ENCODE peak calls at places on chromosomes 7 and 10, in nine cellular contexts. X is GM23248, B is hepatocyte, Q is MM.1S, W is neural progenitor cell, I is PC-3, K is mammary epithelial cell, C is H9, N is astrocyte. E is an unnamed sample.

GRCh38 chr7:68107256-68107655 is 1110.6 kb downstream of the TYW1 start:
- DNase-seq in N (peak; percentile 59), I (no peak), W (no peak), X (no peak), B (no peak), K (no peak), Q (no peak), C (no peak), E (no peak)

GRCh38 chr7:101235050-101235449 is 2.6 kb downstream of the CLDN15 start:
- DNase-seq in W (peak; percentile 32), C (peak; percentile 69), Q (no peak), I (no peak), K (no peak), X (peak; percentile 23), N (no peak), B (no peak), E (peak; percentile 68)

GRCh38 chr7:134788191-134788590 is 8.8 kb downstream of the CALD1 start:
- DNase-seq in B (no peak), C (no peak), K (no peak), I (no peak), Q (no peak), W (no peak), X (no peak), N (no peak), E (peak; percentile 30)

GRCh38 chr10:124012583-124012982 is 80.8 kb downstream of the CHST15 start:
- DNase-seq in X (no peak), N (no peak), I (no peak), B (no peak), K (no peak), Q (no peak), W (no peak), C (no peak), E (peak; percentile 65)

GRCh38 chr10:3969876-3970666 is 185.1 kb upstream of the KLF6 start:
- DNase-seq in Q (no peak), X (no peak), N (no peak), B (no peak), W (no peak), I (peak; percentile 52), K (peak; percentile 37), C (no peak), E (no peak)

GRCh38 chr7:139541600-139542307 is 18.3 kb downstream of the CLEC2L start:
- DNase-seq in X (no peak), I (no peak), C (peak; percentile 59), B (no peak), N (no peak), Q (no peak), W (peak; percentile 78), K (no peak), E (peak; percentile 9)

GRCh38 chr7:126839624-126840023 is 413.1 kb downstream of the GRM8 start:
- DNase-seq in I (no peak), W (no peak), B (no peak), Q (no peak), X (no peak), N (no peak), C (no peak), K (no peak), E (no peak)

GRCh38 chr10:43053825-43054224 is 23.0 kb upstream of the RET start:
- DNase-seq in B (no peak), I (no peak), C (no peak), X (no peak), N (no peak), W (no peak), K (no peak), Q (no peak), E (no peak)

GRCh38 chr10:108784534-108784933 is 1138.8 kb downstream of the XPNPEP1 start:
- DNase-seq in C (no peak), Q (no peak), X (no peak), W (no peak), I (no peak), B (no peak), N (no peak), K (no peak), E (no peak)

GRCh38 chr7:132407764-132408163 is 168.5 kb downstream of the PLXNA4 start:
- DNase-seq in K (no peak), Q (no peak), C (no peak), X (no peak), W (no peak), N (no peak), B (no peak), I (no peak), E (no peak)

GRCh38 chr7:79291498-79291865 is 162.0 kb downstream of the MAGI2 start:
- DNase-seq in X (no peak), I (peak; percentile 33), K (peak; percentile 47), B (no peak), C (no peak), W (no peak), Q (no peak), N (no peak), E (no peak)

GRCh38 chr7:143303733-143304132 is 12.2 kb upstream of the CLCN1 start:
- DNase-seq in N (no peak), X (no peak), I (no peak), B (no peak), Q (no peak), K (peak; percentile 60), W (no peak), C (no peak), E (no peak)

GRCh38 chr7:102728-103127 is 89.6 kb upstream of the FAM20C start:
- DNase-seq in W (no peak), C (no peak), K (no peak), N (no peak), X (peak; percentile 39), B (no peak), Q (no peak), I (no peak), E (no peak)

GRCh38 chr7:20005081-20005480 is 212.1 kb downstream of the MACC1 start:
- DNase-seq in N (no peak), K (no peak), Q (no peak), C (no peak), X (no peak), I (no peak), B (no peak), W (no peak), E (no peak)

GRCh38 chr7:21771906-21772610 is 173.6 kb downstream of the CDCA7L start:
- DNase-seq in C (peak; percentile 64), X (peak; percentile 3), Q (peak; percentile 22), I (no peak), N (no peak), W (peak; percentile 84), K (peak; percentile 28), B (no peak), E (no peak)

GRCh38 chr7:129896568-129897382 is 56.0 kb downstream of the UBE2H start:
- DNase-seq in X (peak; percentile 66), K (peak; percentile 69), I (peak; percentile 70), C (no peak), N (peak; percentile 76), B (no peak), W (no peak), Q (no peak), E (peak; percentile 45)

DNA sequence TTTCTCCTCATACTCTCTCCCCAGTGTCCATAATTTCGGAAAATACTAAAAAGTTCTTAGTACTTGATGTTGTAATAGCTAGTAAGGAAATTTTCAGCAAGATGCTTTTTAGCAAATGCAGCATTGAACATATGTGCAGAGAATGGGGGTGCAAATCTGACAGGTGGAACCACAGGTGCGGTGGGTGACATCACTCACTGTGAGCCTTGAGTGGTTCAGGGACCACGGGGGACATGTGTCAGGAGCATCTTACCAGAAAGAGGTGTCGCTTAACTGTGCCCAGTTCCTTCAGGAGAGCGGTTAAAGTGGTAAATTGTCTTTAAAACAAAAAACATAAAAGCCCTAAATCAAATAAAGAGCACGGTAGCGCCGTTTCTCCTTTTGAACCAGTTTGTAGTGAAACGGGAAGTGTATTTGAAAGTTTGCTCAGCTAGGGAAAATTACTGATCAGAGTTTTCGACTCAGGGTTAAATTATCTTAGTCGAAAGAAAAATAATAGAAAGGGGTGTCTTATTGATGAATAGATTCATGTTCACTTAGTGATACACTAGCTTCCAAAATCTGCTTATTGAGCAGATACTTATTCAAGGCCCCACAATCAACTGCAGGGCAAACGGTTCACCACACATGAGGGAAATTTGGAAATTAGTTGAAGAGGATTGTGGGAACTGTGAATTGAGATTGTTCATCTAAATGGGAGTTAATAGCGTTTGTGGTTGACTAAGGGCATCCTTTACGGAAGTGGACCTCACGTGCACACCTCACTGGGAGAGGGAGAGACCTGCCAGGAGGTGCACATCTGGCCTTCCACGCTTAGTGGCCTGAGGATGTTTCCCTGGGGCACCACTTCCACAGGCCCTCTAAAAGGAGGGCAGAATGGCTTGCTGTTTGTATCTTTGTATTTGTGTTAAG is 12.7 kb downstream of the CUL1 start:
- DNase-seq in K (no peak), B (no peak), X (no peak), W (no peak), I (no peak), C (no peak), N (no peak), Q (peak; percentile 78), E (no peak)
- H3K79me2 ChIP-seq in K (peaks cover 100% of the 10 kb centered on the region), B (peaks cover 100% of the 10 kb centered on the region), X (peaks cover 100% of the 10 kb centered on the region), W (peaks cover 100% of the 10 kb centered on the region), I (peaks cover 100% of the 10 kb centered on the region), C (peaks cover 64% of the 10 kb centered on the region), N (peaks cover 100% of the 10 kb centered on the region), Q (peaks cover 99% of the 10 kb centered on the region), E (peaks cover 100% of the 10 kb centered on the region)

GRCh38 chr7:17444151-17444550 is 145.7 kb downstream of the AHR start:
- DNase-seq in K (no peak), B (no peak), C (no peak), Q (no peak), W (no peak), N (no peak), I (no peak), X (no peak), E (no peak)
- H3K4me2 ChIP-seq in K (no peak overlapping the region), B (no peak overlapping the region), C (no peak overlapping the region), Q (no peak overlapping the region), W (no peak overlapping the region), N (no peak overlapping the region), I (no peak overlapping the region), X (no peak overlapping the region), E (no peak overlapping the region)

DNA sequence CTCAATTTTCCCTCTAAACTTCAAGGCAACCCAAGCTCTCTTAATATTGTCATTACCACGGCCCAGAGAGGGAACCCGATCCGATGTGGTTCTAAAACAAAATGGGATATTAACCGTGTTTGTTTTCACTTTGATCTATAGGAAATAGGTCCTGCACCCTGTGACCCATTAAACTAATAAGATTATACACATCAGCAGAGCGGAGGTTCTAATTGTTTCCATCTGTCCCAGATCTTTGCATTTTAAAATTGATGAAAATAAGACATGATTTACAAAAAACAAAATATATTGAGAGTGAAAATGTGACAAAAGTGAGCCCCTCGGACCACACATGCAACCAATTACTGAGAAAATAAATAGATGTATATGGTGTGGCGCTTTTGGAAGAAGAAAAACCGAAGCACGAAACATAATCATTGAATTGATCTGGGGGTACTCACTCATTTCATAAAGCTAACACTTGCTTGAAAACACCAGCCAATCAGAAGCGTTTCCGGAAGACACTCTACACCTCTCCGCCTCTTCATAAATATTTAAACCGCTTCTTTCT is 290.2 kb upstream of the NFE2L3 start:
- DNase-seq in X (peak; percentile 40), N (no peak), B (no peak), I (no peak), K (no peak), W (no peak), Q (no peak), C (no peak), E (peak; percentile 66)
- H3K27me3 ChIP-seq in X (peaks cover 38% of the 10 kb centered on the region), N (peaks cover 81% of the 10 kb centered on the region), B (peaks cover 34% of the 10 kb centered on the region), I (peaks cover 36% of the 10 kb centered on the region), K (peaks cover 6% of the 10 kb centered on the region), W (peaks cover 90% of the 10 kb centered on the region), Q (peaks cover 90% of the 10 kb centered on the region), C (peaks cover 41% of the 10 kb centered on the region), E (peaks cover 39% of the 10 kb centered on the region)

DNA sequence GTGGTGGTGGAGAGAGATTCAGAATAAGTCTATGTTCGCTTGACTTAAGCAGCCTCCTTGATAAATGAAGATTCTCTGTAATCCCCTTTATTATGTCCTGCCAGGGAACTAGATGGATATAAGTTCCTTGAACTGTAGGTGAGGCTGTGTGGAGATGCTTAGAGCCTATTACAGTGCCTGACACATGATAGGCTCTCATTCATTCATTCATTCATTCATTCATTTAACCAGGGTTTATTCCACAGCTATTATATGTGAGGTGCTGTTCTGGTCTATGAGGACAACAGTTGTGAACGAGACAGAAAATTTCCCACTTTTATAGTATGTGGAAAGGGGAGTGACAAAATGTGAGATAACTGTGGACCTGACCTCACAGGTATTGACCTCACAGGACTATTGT is 105.6 kb downstream of the ARID5B start:
- DNase-seq in Q (no peak), N (no peak), K (no peak), B (no peak), C (no peak), X (no peak), I (no peak), W (no peak), E (no peak)
- H3K79me2 ChIP-seq in Q (peaks cover 97% of the 10 kb centered on the region), N (peaks cover 15% of the 10 kb centered on the region), K (no peaks in the 10 kb centered on the region), B (peaks cover 87% of the 10 kb centered on the region), C (no peaks in the 10 kb centered on the region), X (peaks cover 64% of the 10 kb centered on the region), I (no peaks in the 10 kb centered on the region), W (no peaks in the 10 kb centered on the region), E (peaks cover 38% of the 10 kb centered on the region)